ENCODE peak calls at places on chromosome 16, in eight cellular contexts. W is activated T-helper 9 cell treated with anti-CD3 and anti-CD28 coated beads, Interleukin-2, amount 50 U/mL, for 16 hours; S is WTC11; L is DMS153; I is ELR; F is astrocyte of the hippocampus; Z is body of pancreas; A is posterior cingulate gyrus. K is an unnamed sample.

GRCh38 chr16:2365895-2366294 is 25.4 kb upstream of the ABCA3 start:
- DNase-seq in W (no peak), S (no peak), L (no peak), I (peak), F (peak), Z (no peak), A (no peak), K (peak)

GRCh38 chr16:14242769-14243168 is 171.7 kb downstream of the MRTFB start:
- DNase-seq in W (no peak), S (no peak), L (no peak), I (no peak), F (no peak), Z (no peak), A (no peak), K (no peak)

GRCh38 chr16:53103811-53104210 is 49.0 kb downstream of the CHD9 start:
- DNase-seq in W (no peak), S (no peak), L (no peak), I (no peak), F (no peak), Z (no peak), A (no peak), K (no peak)

GRCh38 chr16:52561910-52562741 is 15.2 kb upstream of the TOX3 start:
- DNase-seq in W (no peak), S (no peak), L (peak), I (no peak), F (no peak), Z (peak), A (no peak), K (no peak)

GRCh38 chr16:89187337-89188063 is 12.8 kb downstream of the SLC22A31 start:
- DNase-seq in W (no peak), S (no peak), L (no peak), I (peak), F (no peak), Z (no peak), A (no peak), K (peak)

GRCh38 chr16:66905633-66906539 is 12.8 kb downstream of the CDH16 start:
- DNase-seq in W (no peak), S (peak), L (peak), I (no peak), F (peak), Z (peak), A (no peak), K (peak)

GRCh38 chr16:80670170-80670865 is 129.5 kb downstream of the DYNLRB2 start:
- DNase-seq in W (no peak), S (no peak), L (no peak), I (no peak), F (no peak), Z (no peak), A (no peak), K (no peak)

GRCh38 chr16:12573300-12573699 is 230.4 kb downstream of the CPPED1 start:
- DNase-seq in W (no peak), S (no peak), L (no peak), I (no peak), F (no peak), Z (peak), A (no peak), K (no peak)

GRCh38 chr16:2019919-2020831 is 590 bp downstream of the NPW start:
- DNase-seq in W (no peak), S (peak), L (no peak), I (no peak), F (peak), Z (no peak), A (no peak), K (no peak)

GRCh38 chr16:13999071-13999894 is 71.8 kb upstream of the MRTFB start:
- DNase-seq in W (no peak), S (no peak), L (no peak), I (no peak), F (no peak), Z (no peak), A (no peak), K (no peak)

GRCh38 chr16:87297918-87298631 is 19.1 kb downstream of the C16orf95 start:
- DNase-seq in W (no peak), S (peak), L (no peak), I (peak), F (peak), Z (no peak), A (no peak), K (no peak)

GRCh38 chr16:85955566-85955965 is 56.6 kb downstream of the IRF8 start:
- DNase-seq in W (no peak), S (no peak), L (no peak), I (no peak), F (no peak), Z (no peak), A (no peak), K (no peak)

GRCh38 chr16:2289282-2289681 is 21.4 kb upstream of the RNPS1 start:
- DNase-seq in W (no peak), S (no peak), L (no peak), I (no peak), F (no peak), Z (no peak), A (no peak), K (no peak)

GRCh38 chr16:1125471-1125870 is 27.4 kb upstream of the CACNA1H start:
- DNase-seq in W (no peak), S (no peak), L (peak), I (peak), F (peak), Z (peak), A (peak), K (peak)

GRCh38 chr16:57865746-57866528 is 63.6 kb upstream of the KIFC3 start:
- DNase-seq in W (no peak), S (no peak), L (no peak), I (peak), F (no peak), Z (no peak), A (no peak), K (no peak)

GRCh38 chr16:4385789-4386451 is 14.3 kb downstream of the VASN start:
- DNase-seq in W (no peak), S (no peak), L (no peak), I (no peak), F (no peak), Z (no peak), A (no peak), K (no peak)

GRCh38 chr16:67428146-67428731 is 2.7 kb upstream of the HSD11B2 start:
- DNase-seq in W (peak), S (peak), L (peak), I (peak), F (peak), Z (peak), A (peak), K (peak)

GRCh38 chr16:797120-797420 is 3.5 kb downstream of the GNG13 start:
- DNase-seq in W (no peak), S (peak), L (no peak), I (no peak), F (no peak), Z (no peak), A (no peak), K (no peak)

GRCh38 chr16:78303946-78304345 is 204.5 kb downstream of the WWOX start:
- DNase-seq in W (no peak), S (no peak), L (no peak), I (no peak), F (no peak), Z (no peak), A (no peak), K (no peak)

GRCh38 chr16:19330801-19331484 is 45.4 kb downstream of the CLEC19A start:
- DNase-seq in W (no peak), S (no peak), L (peak), I (peak), F (peak), Z (no peak), A (peak), K (no peak)

GRCh38 chr16:68227850-68228553 is 7.9 kb downstream of the ESRP2 start:
- DNase-seq in W (no peak), S (no peak), L (no peak), I (no peak), F (no peak), Z (peak), A (no peak), K (no peak)

GRCh38 chr16:11613381-11614303 is 26.9 kb upstream of the LITAF start:
- DNase-seq in W (no peak), S (no peak), L (no peak), I (no peak), F (no peak), Z (peak), A (no peak), K (no peak)

GRCh38 chr16:83253526-83253925 is 554.3 kb upstream of the HSBP1 start:
- DNase-seq in W (no peak), S (no peak), L (peak), I (no peak), F (no peak), Z (no peak), A (no peak), K (no peak)

GRCh38 chr16:67897231-67897630 is 4.2 kb downstream of the PSKH1 start:
- DNase-seq in W (no peak), S (no peak), L (no peak), I (no peak), F (peak), Z (no peak), A (no peak), K (peak)

GRCh38 chr16:10971560-10971961 is 27.2 kb downstream of the CLEC16A start:
- DNase-seq in W (no peak), S (peak), L (peak), I (peak), F (peak), Z (peak), A (no peak), K (peak)

GRCh38 chr16:25093208-25094061 is 18.1 kb upstream of the LCMT1 start:
- DNase-seq in W (no peak), S (no peak), L (no peak), I (no peak), F (no peak), Z (no peak), A (no peak), K (no peak)

GRCh38 chr16:17529982-17530760 is 59.4 kb upstream of the XYLT1 start:
- DNase-seq in W (no peak), S (no peak), L (no peak), I (no peak), F (no peak), Z (no peak), A (no peak), K (no peak)

GRCh38 chr16:58027341-58028167 is 2.0 kb downstream of the MMP15 start:
- DNase-seq in W (no peak), S (peak), L (peak), I (peak), F (peak), Z (peak), A (no peak), K (peak)

GRCh38 chr16:84479716-84480450 is 24.6 kb downstream of the MEAK7 start:
- DNase-seq in W (no peak), S (peak), L (no peak), I (no peak), F (no peak), Z (no peak), A (no peak), K (no peak)

K was measured in amniotic epithelial cell.